ENCODE peak calls at places on chromosomes 12 and 14, in eight cellular contexts. D, N, K, B, O, F, Y and I are unnamed samples.

GRCh38 chr12:82835217-82835616 is 148.5 kb downstream of the TMTC2 start:
- DNase-seq in F (peak; percentile 21), K (no peak), N (no peak), O (peak; percentile 9), D (peak; percentile 26), Y (no peak), B (peak; percentile 21), I (peak; percentile 39)

GRCh38 chr14:35229495-35230089 is 62.6 kb upstream of the PSMA6 start:
- DNase-seq in O (no peak), K (no peak), B (no peak), N (no peak), F (no peak), D (no peak), Y (peak; percentile 56), I (no peak)

GRCh38 chr14:52124791-52125661 is 56.2 kb upstream of the NID2 start:
- DNase-seq in B (peak; percentile 54), D (no peak), N (no peak), O (peak; percentile 93), Y (peak; percentile 18), K (no peak), F (peak; percentile 89), I (peak; percentile 70)

GRCh38 chr14:68418192-68419118 is 374.4 kb downstream of the ZFP36L1 start:
- DNase-seq in N (no peak), K (no peak), B (no peak), O (no peak), D (no peak), F (no peak), Y (no peak), I (no peak)

GRCh38 chr14:31950760-31951637 is 126.1 kb upstream of the ARHGAP5 start:
- DNase-seq in D (no peak), F (peak; percentile 39), Y (no peak), O (peak; percentile 53), B (peak; percentile 61), K (peak; percentile 68), N (peak; percentile 85), I (no peak)

GRCh38 chr14:32607399-32607798 is 278.3 kb downstream of the AKAP6 start:
- DNase-seq in O (no peak), D (no peak), F (peak; percentile 48), K (no peak), B (no peak), Y (no peak), N (no peak), I (no peak)

GRCh38 chr14:69079747-69080146 is 73.2 kb downstream of the DCAF5 start:
- DNase-seq in O (no peak), Y (no peak), F (no peak), B (no peak), D (no peak), N (no peak), K (no peak), I (no peak)

GRCh38 chr12:113077057-113077858 is 20.7 kb downstream of the DTX1 start:
- DNase-seq in O (no peak), K (no peak), Y (no peak), N (no peak), D (no peak), B (no peak), F (no peak), I (no peak)

GRCh38 chr14:106848330-106849121 is 1322.1 kb downstream of the TMEM121 start:
- DNase-seq in F (no peak), Y (peak; percentile 86), N (peak; percentile 73), B (no peak), K (no peak), D (no peak), O (no peak), I (no peak)

GRCh38 chr14:87995500-87996275 is 2.7 kb upstream of the GALC start:
- DNase-seq in K (no peak), F (no peak), O (peak; percentile 29), N (no peak), Y (no peak), B (no peak), D (no peak), I (no peak)

GRCh38 chr14:99777956-99778355 is 15.3 kb upstream of the EML1 start:
- DNase-seq in O (no peak), F (peak; percentile 13), Y (no peak), D (no peak), B (no peak), K (no peak), N (no peak), I (no peak)

DNA sequence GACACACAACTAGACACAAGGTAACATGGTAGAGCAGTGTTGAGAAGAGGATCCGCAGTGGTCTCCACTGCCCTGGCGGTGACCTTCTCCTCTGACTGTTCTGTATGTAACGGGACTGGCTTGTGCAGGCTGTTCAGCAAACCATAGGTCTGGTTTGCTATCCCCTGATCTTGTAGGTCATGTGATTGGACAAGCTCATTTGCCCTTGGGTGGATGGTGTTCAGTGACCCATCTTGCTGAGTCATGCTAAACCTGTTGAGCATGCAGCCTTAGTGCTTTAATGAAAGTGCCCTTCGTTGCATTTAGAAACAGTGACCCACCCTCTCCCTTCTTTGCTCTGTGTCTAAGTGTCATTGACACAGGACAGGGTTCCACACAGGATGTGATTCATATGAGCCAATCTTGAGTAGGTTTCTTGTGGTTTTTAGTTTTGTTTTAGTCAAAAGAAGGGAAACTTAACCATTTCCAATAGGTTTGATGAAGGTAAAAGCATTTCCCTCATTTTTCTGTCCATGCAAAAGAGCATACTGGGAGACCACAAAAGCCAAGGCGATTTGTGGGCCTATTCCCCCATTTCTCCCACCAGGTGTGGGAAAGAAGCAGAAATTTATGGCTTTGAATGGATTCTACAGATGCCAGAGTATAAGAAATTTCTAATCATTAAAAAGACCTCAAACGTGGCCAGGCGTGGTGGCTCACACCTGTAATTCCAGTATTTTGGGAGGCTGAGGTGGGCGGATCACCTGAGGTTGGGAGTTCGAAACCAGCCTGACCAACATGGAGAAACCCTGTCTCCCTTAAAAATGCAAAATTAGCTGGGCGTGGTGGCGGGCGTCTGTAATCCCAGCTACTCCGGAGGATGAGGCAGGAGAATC is 32.6 kb upstream of the HIF1A start:
- DNase-seq in F (peak; percentile 46), O (peak; percentile 83), B (peak; percentile 76), N (peak; percentile 68), D (peak; percentile 34), Y (peak; percentile 41), K (peak; percentile 46), I (peak; percentile 62)
- H3K4me3 ChIP-seq in F (no peak overlapping the region), O (no peak overlapping the region), B (no peak overlapping the region), N (no peak overlapping the region), D (no peak overlapping the region), Y (no peak overlapping the region), K (no peak overlapping the region), I (no peak overlapping the region)

GRCh38 chr14:104118006-104118844 is 20.2 kb upstream of the KIF26A start:
- DNase-seq in O (no peak), N (peak; percentile 32), F (no peak), K (no peak), B (no peak), Y (no peak), D (no peak), I (no peak)

GRCh38 chr14:104116544-104117340 is 21.6 kb upstream of the KIF26A start:
- DNase-seq in B (no peak), N (peak; percentile 77), Y (no peak), O (no peak), D (peak; percentile 38), F (no peak), K (peak; percentile 49), I (no peak)

GRCh38 chr14:104119119-104119699 is 19.2 kb upstream of the KIF26A start:
- DNase-seq in K (no peak), B (no peak), F (no peak), O (no peak), N (peak; percentile 33), D (no peak), Y (no peak), I (no peak)

GRCh38 chr14:104115691-104116543 is 22.5 kb upstream of the KIF26A start:
- DNase-seq in D (no peak), O (no peak), Y (no peak), F (no peak), K (no peak), N (peak; percentile 51), B (no peak), I (no peak)

DNA sequence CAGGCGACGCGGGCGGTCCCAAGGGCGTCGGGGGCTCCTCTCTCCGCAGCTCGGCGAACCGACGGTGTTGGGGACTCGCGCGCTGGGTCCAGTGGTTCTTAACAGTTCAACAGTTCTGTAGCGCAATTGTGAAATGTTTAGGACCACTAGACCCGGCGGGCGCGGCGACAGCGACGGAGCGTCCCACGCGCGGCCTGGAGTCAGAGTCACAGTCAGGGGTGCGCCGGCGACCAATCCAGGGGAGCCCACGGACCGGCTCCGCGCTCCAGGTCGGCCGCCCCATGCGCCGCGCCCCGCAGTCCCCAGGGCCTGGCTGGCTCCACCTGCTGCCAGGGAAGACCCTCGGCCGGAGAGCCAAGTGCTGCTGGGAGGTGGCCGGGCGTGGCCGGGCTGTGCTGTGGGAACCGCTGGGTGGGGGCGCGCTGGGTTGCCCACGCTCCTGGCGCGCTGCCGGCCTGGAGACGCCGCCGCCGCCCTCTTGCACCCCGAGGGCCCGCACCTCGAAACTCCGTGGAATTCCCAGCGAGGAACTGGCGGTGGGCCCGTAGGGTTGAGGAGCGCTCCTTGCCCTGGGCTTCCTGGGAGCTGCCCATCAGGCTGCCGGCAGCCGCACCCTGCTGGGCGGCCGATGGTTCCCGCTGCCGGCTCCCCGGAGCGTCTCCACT is 20.9 kb upstream of the KIF26A start:
- DNase-seq in Y (no peak), B (no peak), D (no peak), O (no peak), F (no peak), N (peak; percentile 47), K (no peak), I (no peak)
- H3K4me3 ChIP-seq in Y (no peak overlapping the region), B (no peak overlapping the region), D (peak overlapping the region; percentile 48), O (no peak overlapping the region), F (no peak overlapping the region), N (peak overlapping the region; percentile 60), K (peak overlapping the region; percentile 42), I (no peak overlapping the region)

GRCh38 chr12:79932393-79932792 is 2.5 kb downstream of the PPP1R12A start:
- DNase-seq in K (no peak), F (no peak), O (no peak), N (no peak), D (no peak), Y (no peak), B (no peak), I (no peak)
- H3K4me3 ChIP-seq in K (peak overlapping the region; percentile 93), F (peak overlapping the region; percentile 92), O (peak overlapping the region; percentile 91), N (peak overlapping the region; percentile 98), D (no peak overlapping the region), Y (no peak overlapping the region), B (peak overlapping the region; percentile 91), I (peak overlapping the region; percentile 88)

GRCh38 chr12:91178139-91178561 is 4.5 kb downstream of the DCN start:
- DNase-seq in B (peak; percentile 68), D (no peak), Y (no peak), F (peak; percentile 66), O (peak; percentile 73), N (no peak), K (no peak), I (no peak)
- H3K4me3 ChIP-seq in B (peak overlapping the region; percentile 0), D (no peak overlapping the region), Y (no peak overlapping the region), F (peak overlapping the region; percentile 72), O (peak overlapping the region; percentile 64), N (peak overlapping the region; percentile 37), K (peak overlapping the region; percentile 33), I (peak overlapping the region; percentile 52)